ENCODE peak calls at places on chromosome 5, in four cellular contexts. D is naive thymus-derived CD4-positive, alpha-beta T cell; S is NB4; G is AG04449. L is an unnamed sample.

GRCh38 chr5:101306391-101307137 is 403.5 kb upstream of the ST8SIA4 start:
- DNase-seq in D (no peak), S (no peak), G (no peak), L (no peak)

GRCh38 chr5:168165221-168165965 is 126.1 kb upstream of the WWC1 start:
- DNase-seq in D (no peak), S (no peak), G (no peak), L (no peak)

GRCh38 chr5:14025566-14026276 is 81.2 kb upstream of the DNAH5 start:
- DNase-seq in D (no peak), S (no peak), G (no peak), L (no peak)

GRCh38 chr5:96016216-96016615 is 54.6 kb upstream of the ELL2 start:
- DNase-seq in D (no peak), S (no peak), G (no peak), L (no peak)

GRCh38 chr5:169576181-169576598 is 7.4 kb upstream of the SPDL1 start:
- DNase-seq in D (no peak), S (no peak), G (peak), L (peak)

GRCh38 chr5:95995947-95996489 is 34.4 kb upstream of the ELL2 start:
- DNase-seq in D (no peak), S (no peak), G (no peak), L (no peak)

GRCh38 chr5:78548216-78548615 is 100.4 kb downstream of the LHFPL2 start:
- DNase-seq in D (no peak), S (peak), G (no peak), L (no peak)

GRCh38 chr5:57986746-57987145 is 473.1 kb downstream of the PLK2 start:
- DNase-seq in D (no peak), S (no peak), G (no peak), L (peak)

GRCh38 chr5:556909-557441 is 32.7 kb upstream of the SLC9A3 start:
- DNase-seq in D (no peak), S (no peak), G (no peak), L (no peak)

GRCh38 chr5:21820527-21820926 is 1032.6 kb downstream of the CDH12 start:
- DNase-seq in D (no peak), S (no peak), G (no peak), L (no peak)

GRCh38 chr5:82327961-82328360 is 49.8 kb upstream of the RPS23 start:
- DNase-seq in D (no peak), S (no peak), G (no peak), L (no peak)

GRCh38 chr5:159735749-159736660 is 180.3 kb upstream of the ADRA1B start:
- DNase-seq in D (no peak), S (no peak), G (no peak), L (no peak)

GRCh38 chr5:6453937-6454560 is 5.4 kb downstream of the UBE2QL1 start:
- DNase-seq in D (no peak), S (no peak), G (no peak), L (no peak)

GRCh38 chr5:6455571-6456200 is 7.0 kb downstream of the UBE2QL1 start:
- DNase-seq in D (no peak), S (no peak), G (no peak), L (no peak)

GRCh38 chr5:6452622-6453504 is 4.2 kb downstream of the UBE2QL1 start:
- DNase-seq in D (no peak), S (no peak), G (no peak), L (no peak)

GRCh38 chr5:6456766-6457370 is 8.2 kb downstream of the UBE2QL1 start:
- DNase-seq in D (no peak), S (no peak), G (no peak), L (no peak)

GRCh38 chr5:6454628-6455053 is 6.0 kb downstream of the UBE2QL1 start:
- DNase-seq in D (no peak), S (no peak), G (no peak), L (no peak)
- H3K4me3 ChIP-seq in D (no peak), S (no peak), G (no peak), L (no peak)

GRCh38 chr5:88245241-88245892 is 23.3 kb downstream of the TMEM161B start:
- DNase-seq in D (no peak), S (no peak), G (no peak), L (no peak)
- H3K4me3 ChIP-seq in D (no peak), S (no peak), G (no peak), L (no peak)

GRCh38 chr5:125409496-125410351 is 663.3 kb upstream of the ZNF608 start:
- DNase-seq in D (no peak), S (no peak), G (no peak), L (no peak)
- H3K4me3 ChIP-seq in D (no peak), S (no peak), G (no peak), L (no peak)

GRCh38 chr5:141369994-141370848 is at the start of gene PCDHGB3:
- DNase-seq in D (peak), S (peak), G (no peak), L (no peak)
- H3K4me3 ChIP-seq in D (peak), S (peak), G (peak), L (peak)

GRCh38 chr5:1642221-1642620 is 118.5 kb upstream of the LPCAT1 start:
- DNase-seq in D (no peak), S (no peak), G (no peak), L (no peak)

GRCh38 chr5:1642621-1643061 is 118.9 kb upstream of the LPCAT1 start:
- DNase-seq in D (no peak), S (no peak), G (no peak), L (no peak)

GRCh38 chr5:1640276-1640898 is 116.6 kb upstream of the LPCAT1 start:
- DNase-seq in D (no peak), S (no peak), G (no peak), L (no peak)

GRCh38 chr5:1641041-1641440 is 117.3 kb upstream of the LPCAT1 start:
- DNase-seq in D (no peak), S (no peak), G (no peak), L (no peak)

DNA sequence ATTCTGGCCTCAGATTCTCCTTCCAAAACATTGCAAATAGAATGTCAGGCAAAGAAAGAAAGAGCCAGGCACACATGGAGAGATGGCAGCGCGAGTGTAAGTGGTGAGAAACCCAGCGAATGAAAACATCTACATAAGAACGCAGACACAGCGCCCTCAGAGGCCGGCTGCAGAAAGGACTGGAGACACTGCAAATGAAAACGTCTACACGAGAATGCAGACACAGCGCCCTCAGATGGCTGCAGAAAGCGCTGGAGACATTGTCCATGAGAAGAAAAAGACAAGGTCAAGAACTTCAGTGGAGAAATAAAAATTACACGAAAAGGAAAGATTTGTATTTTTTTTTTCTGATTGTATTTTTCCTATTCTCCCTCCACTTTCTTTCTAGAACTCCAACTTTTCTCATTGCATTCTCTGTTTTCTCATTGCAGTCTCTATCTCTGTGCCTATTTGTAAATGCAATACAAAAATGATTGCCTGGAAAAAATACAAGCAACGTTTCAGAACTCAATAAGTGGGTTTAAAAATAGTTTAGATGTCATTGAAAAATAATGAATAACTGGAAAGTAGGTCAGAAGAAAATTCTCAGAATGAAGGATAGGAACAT is 117.9 kb upstream of the LPCAT1 start:
- DNase-seq in D (peak), S (peak), G (peak), L (peak)
- H3K4me3 ChIP-seq in D (no peak), S (no peak), G (no peak), L (no peak)

DNA sequence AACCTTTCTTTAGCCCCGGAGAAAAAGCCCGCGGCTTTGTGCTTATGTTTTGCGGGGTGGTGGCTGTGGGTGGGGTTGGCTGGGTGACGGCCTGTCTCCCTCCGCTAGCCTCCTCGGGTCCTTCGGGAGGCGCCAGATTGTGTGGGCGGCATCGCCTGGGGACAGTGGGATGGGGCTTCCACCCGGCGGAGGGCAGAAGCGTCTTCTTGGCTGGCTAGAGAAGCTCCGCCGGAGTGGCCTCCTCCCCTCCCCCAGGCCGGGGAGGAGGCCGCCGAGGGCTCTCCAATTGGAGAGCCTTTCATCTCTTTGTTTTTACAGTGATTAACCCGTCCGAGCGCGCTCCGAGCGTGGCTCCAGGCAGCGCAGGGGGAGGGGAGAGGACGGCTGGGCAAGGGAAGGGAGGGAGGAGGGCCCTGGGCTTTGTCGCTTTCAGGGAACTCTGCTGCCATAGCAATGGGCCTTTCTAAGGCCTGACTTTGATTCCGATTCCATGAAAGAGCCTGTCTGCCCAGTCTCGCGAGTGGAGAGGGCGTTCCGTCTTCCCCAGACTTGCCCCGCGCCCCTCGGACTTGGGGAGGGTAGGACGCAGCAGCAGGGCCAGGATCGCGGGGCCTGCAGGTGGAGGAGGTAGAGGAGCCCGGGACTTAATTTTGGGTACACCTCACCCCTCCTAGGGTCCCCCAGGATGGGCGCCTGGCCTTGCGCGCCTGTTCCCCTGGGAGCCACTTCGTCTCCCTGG is 36.7 kb upstream of the TIFAB start:
- DNase-seq in D (no peak), S (peak), G (no peak), L (no peak)
- H3K4me3 ChIP-seq in D (no peak), S (no peak), G (peak), L (peak)

GRCh38 chr5:124705577-124705976 is 40.9 kb downstream of the ZNF608 start:
- DNase-seq in D (no peak), S (no peak), G (no peak), L (no peak)

GRCh38 chr5:124706729-124707361 is 39.6 kb downstream of the ZNF608 start:
- DNase-seq in D (no peak), S (no peak), G (no peak), L (peak)

GRCh38 chr5:124706041-124706440 is 40.4 kb downstream of the ZNF608 start:
- DNase-seq in D (no peak), S (no peak), G (no peak), L (no peak)

GRCh38 chr5:124704594-124705284 is 41.7 kb downstream of the ZNF608 start:
- DNase-seq in D (no peak), S (no peak), G (no peak), L (no peak)

DNA sequence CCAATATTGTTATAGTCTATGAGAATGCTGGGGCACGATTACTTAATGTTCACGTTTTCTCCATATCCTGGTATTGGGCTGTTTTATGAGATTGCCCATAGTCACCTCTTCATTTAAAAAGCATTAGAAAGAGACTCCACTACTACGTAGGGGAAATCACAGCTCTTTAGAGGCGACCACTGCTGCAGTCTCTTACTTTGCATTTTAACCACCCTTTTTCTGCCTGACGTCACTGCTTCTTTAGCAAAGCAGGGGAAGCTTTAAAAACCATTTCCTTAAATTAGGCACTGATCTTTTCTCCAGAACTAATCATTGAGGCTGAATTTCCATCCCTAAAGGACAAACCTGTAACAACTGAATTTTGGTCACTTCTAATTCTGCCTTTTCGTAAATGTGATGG is 38.9 kb downstream of the ZNF608 start:
- DNase-seq in D (no peak), S (no peak), G (no peak), L (no peak)
- H3K4me3 ChIP-seq in D (no peak), S (no peak), G (no peak), L (no peak)

GRCh38 chr5:93577807-93578178 is 3.2 kb downstream of the NR2F1-AS1 start:
- DNase-seq in D (no peak), S (no peak), G (no peak), L (no peak)

GRCh38 chr5:93576994-93577575 is 3.9 kb downstream of the NR2F1-AS1 start:
- DNase-seq in D (no peak), S (peak), G (no peak), L (no peak)

GRCh38 chr5:93579561-93580386 is 1.2 kb downstream of the NR2F1-AS1 start:
- DNase-seq in D (no peak), S (peak), G (no peak), L (no peak)

GRCh38 chr5:93578813-93579560 is 2.0 kb downstream of the NR2F1-AS1 start:
- DNase-seq in D (no peak), S (peak), G (no peak), L (no peak)

DNA sequence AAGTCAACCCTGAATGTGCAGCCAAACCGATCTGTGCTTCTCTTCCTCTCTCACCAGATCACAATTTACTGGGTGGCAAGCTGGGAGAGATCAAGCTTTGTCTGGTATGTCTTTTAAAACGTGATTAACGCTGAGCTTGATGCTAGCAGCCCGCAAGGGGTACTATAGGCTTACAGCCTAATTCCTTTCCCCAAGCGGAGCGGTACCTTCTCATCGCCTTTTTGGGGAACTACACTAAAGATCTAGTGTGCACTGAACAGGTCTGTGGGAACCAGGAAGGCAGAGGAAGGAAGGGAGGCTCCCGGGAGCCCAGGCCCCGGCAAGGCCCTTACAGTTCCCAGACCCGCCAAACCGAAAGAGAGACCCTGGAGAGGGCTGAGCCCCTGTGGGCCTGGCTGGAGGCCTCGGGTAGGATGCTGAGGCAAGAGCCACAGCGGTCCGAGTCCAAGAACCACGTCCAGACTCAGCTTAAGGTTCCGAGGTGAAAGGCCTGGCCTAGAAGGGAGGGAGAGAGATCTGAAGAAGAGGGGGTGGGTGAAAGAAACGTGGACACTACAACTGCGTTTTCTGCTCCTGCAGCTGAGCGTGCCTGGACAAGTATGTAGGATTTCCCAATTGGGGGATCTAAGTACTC is 2.7 kb downstream of the NR2F1-AS1 start:
- DNase-seq in D (no peak), S (peak), G (no peak), L (no peak)
- H3K4me3 ChIP-seq in D (no peak), S (no peak), G (no peak), L (no peak)

GRCh38 chr5:135425641-135426040 is 21.5 kb downstream of the DCANP1 start:
- DNase-seq in D (no peak), S (peak), G (no peak), L (no peak)
- H3K4me3 ChIP-seq in D (no peak), S (no peak), G (no peak), L (no peak)